ENCODE peak calls at places on chromosomes 4 and X, in four cellular contexts. A, J, W and N are unnamed samples.

GRCh38 chrX:50635811-50636365 is 165.3 kb upstream of the DGKK start:
- DNase-seq in J (no peak), A (no peak), W (no peak), N (no peak)

GRCh38 chrX:667360-667759 is 36.8 kb downstream of the SHOX start:
- DNase-seq in J (no peak), A (no peak), W (peak; percentile 42), N (no peak)

GRCh38 chr4:145614235-145614615 is 5.0 kb upstream of the MMAA start:
- DNase-seq in A (no peak), J (no peak), W (no peak), N (no peak)

GRCh38 chr4:164312671-164313070 is 441.3 kb upstream of the SMIM31 start:
- DNase-seq in A (no peak), J (no peak), W (no peak), N (no peak)

GRCh38 chr4:111781611-111782010 is 363.6 kb upstream of the FAM241A start:
- DNase-seq in J (peak; percentile 5), A (no peak), W (no peak), N (no peak)

GRCh38 chr4:8917868-8918783 is 46.5 kb upstream of the HMX1 start:
- DNase-seq in W (peak; percentile 41), A (peak; percentile 48), J (peak; percentile 23), N (peak; percentile 91)

GRCh38 chr4:74794341-74794801 is at the start of gene BTC:
- DNase-seq in W (peak; percentile 69), J (peak; percentile 30), A (peak; percentile 6), N (peak; percentile 53)

GRCh38 chr4:68375667-68376559 is 26.0 kb upstream of the YTHDC1 start:
- DNase-seq in W (peak; percentile 75), A (peak; percentile 30), J (peak; percentile 66), N (peak; percentile 39)

GRCh38 chr4:147347217-147347616 is 133.7 kb upstream of the EDNRA start:
- DNase-seq in W (no peak), J (no peak), A (no peak), N (no peak)

GRCh38 chr4:113888006-113888405 is 91.4 kb downstream of the ARSJ start:
- DNase-seq in W (no peak), J (no peak), A (no peak), N (no peak)

GRCh38 chr4:62548108-62548524 is 1348.0 kb downstream of the ADGRL3 start:
- DNase-seq in A (no peak), J (peak; percentile 2), W (peak; percentile 0), N (peak; percentile 61)

GRCh38 chr4:673349-674091 is 556 bp downstream of the ATP5ME start:
- DNase-seq in W (no peak), J (peak; percentile 46), A (peak; percentile 67), N (no peak)

GRCh38 chr4:163554870-163555465 is 60.5 kb downstream of the TMA16 start:
- DNase-seq in J (no peak), W (no peak), A (peak; percentile 19), N (no peak)

GRCh38 chr4:173013232-173013932 is 155.2 kb upstream of the GALNT7 start:
- DNase-seq in W (peak; percentile 27), A (peak; percentile 62), J (peak; percentile 21), N (peak; percentile 66)

GRCh38 chrX:18607966-18608365 is 63.9 kb downstream of the RS1 start:
- DNase-seq in J (no peak), W (no peak), A (no peak), N (no peak)

GRCh38 chr4:17654701-17655100 is 40.3 kb downstream of the MED28 start:
- DNase-seq in A (no peak), J (no peak), W (no peak), N (no peak)

GRCh38 chr4:86403575-86403974 is 43.7 kb upstream of the MAPK10 start:
- DNase-seq in W (no peak), A (no peak), J (no peak), N (no peak)

GRCh38 chr4:181911420-181911819 is 331.8 kb upstream of the TENM3 start:
- DNase-seq in A (no peak), J (no peak), W (no peak), N (no peak)

GRCh38 chrX:50469206-50469605 is 1.4 kb downstream of the DGKK start:
- DNase-seq in J (no peak), W (no peak), A (no peak), N (peak; percentile 27)

GRCh38 chr4:7052923-7053715 is 9.9 kb downstream of the TADA2B start:
- DNase-seq in W (no peak), A (no peak), J (no peak), N (no peak)

GRCh38 chrX:131441033-131441432 is 102.8 kb upstream of the OR13H1 start:
- DNase-seq in W (peak; percentile 76), A (no peak), J (peak; percentile 33), N (no peak)

GRCh38 chr4:182245041-182245440 is 1.8 kb downstream of the TENM3 start:
- DNase-seq in W (no peak), A (no peak), J (no peak), N (no peak)

GRCh38 chrX:45274576-45274975 is 73.9 kb upstream of the DIPK2B start:
- DNase-seq in W (no peak), A (no peak), J (no peak), N (no peak)

GRCh38 chrX:68696267-68696666 is 48.8 kb downstream of the STARD8 start:
- DNase-seq in W (no peak), J (no peak), A (peak; percentile 34), N (no peak)

GRCh38 chrX:10126834-10127233 is 29.9 kb upstream of the CLCN4 start:
- DNase-seq in J (no peak), A (no peak), W (no peak), N (no peak)

GRCh38 chrX:10124506-10125247 is 32.1 kb upstream of the CLCN4 start:
- DNase-seq in J (no peak), W (no peak), A (no peak), N (no peak)

GRCh38 chrX:10128386-10128785 is 28.4 kb upstream of the CLCN4 start:
- DNase-seq in W (no peak), J (no peak), A (no peak), N (no peak)

GRCh38 chrX:10125248-10125615 is 31.5 kb upstream of the CLCN4 start:
- DNase-seq in J (no peak), W (no peak), A (no peak), N (no peak)

DNA sequence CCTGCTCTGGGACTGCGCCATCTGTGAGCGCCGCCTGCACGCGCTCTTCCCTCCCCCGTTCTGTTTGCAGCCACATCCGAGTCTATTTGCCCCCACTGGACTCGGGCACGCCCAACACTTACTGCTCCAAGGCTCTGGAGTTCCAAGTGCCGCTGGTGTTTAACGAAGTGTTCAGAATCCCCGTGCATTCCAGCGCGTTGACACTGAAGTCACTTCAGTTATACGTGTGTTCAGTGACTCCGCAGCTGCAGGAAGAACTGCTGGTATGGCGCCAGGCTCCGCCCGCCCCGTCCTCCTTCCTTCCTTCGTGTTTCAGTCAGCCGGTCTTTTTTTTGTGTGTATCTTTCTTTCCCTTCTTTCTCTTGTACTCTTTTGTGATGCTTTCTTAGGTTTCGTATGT is 30.7 kb upstream of the CLCN4 start:
- DNase-seq in W (no peak), J (no peak), A (no peak), N (no peak)
- TF ChIP-seq HMGXB4 in W (no peak), J (no peak), A (no peak), N (no peak)

GRCh38 chr4:27278615-27279014 is 418.0 kb downstream of the STIM2 start:
- DNase-seq in W (no peak), J (peak; percentile 4), A (peak; percentile 28), N (peak; percentile 63)
- TF ChIP-seq HMGXB4 in W (no peak), J (no peak), A (no peak), N (no peak)

GRCh38 chr4:80340036-80340435 is 4.5 kb downstream of the CFAP299 start:
- DNase-seq in W (no peak), J (no peak), A (no peak), N (no peak)

GRCh38 chr4:80334568-80334967 is 962 bp upstream of the CFAP299 start:
- DNase-seq in J (no peak), W (no peak), A (no peak), N (no peak)

GRCh38 chr4:80335226-80335553 is 340 bp upstream of the CFAP299 start:
- DNase-seq in W (no peak), A (no peak), J (no peak), N (no peak)

GRCh38 chr4:80335554-80336358 is at the start of gene CFAP299:
- DNase-seq in J (peak; percentile 79), A (peak; percentile 96), W (peak; percentile 77), N (peak; percentile 92)

GRCh38 chr4:80336582-80336981 is 1.1 kb downstream of the CFAP299 start:
- DNase-seq in W (peak; percentile 26), J (peak; percentile 13), A (peak; percentile 78), N (peak; percentile 45)
- TF ChIP-seq HMGXB4 in W (no peak), J (no peak), A (no peak), N (no peak)

GRCh38 chr4:31918891-31919290 is 1198.7 kb downstream of the PCDH7 start:
- DNase-seq in W (no peak), A (no peak), J (no peak), N (no peak)
- TF ChIP-seq HMGXB4 in W (no peak), A (no peak), J (no peak), N (no peak)

DNA sequence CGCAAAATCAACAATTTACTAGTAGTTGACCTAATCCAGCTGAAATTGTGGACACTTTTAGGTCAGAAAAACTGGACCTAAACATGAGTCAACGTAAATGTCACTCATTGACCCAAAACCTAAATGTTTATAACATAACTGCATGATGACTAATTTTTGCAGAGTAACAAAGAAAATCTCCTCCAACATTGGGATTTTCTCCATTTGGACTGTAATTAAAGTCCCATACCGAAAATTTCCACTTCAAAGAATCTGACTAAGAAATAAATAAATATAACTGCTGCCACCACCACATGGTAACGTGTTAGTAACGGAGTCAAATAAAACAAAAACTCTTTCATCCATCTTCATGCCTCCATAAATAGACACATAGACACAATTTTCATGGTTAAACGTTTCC is 1.9 kb downstream of the ADGRA3 start:
- DNase-seq in J (peak; percentile 35), W (peak; percentile 5), A (no peak), N (no peak)
- TF ChIP-seq HMGXB4 in J (no peak), W (no peak), A (no peak), N (no peak)

GRCh38 chr4:61301285-61301684 is 101.2 kb downstream of the ADGRL3 start:
- DNase-seq in W (no peak), A (no peak), J (no peak), N (no peak)
- TF ChIP-seq HMGXB4 in W (no peak), A (no peak), J (no peak), N (no peak)

GRCh38 chrX:151929131-151929530 is 16.4 kb downstream of the MAGEA4 start:
- DNase-seq in W (no peak), J (no peak), A (no peak), N (no peak)
- TF ChIP-seq HMGXB4 in W (no peak), J (no peak), A (no peak), N (no peak)

GRCh38 chrX:41086627-41086932 is 1.3 kb downstream of the USP9X start:
- DNase-seq in A (peak; percentile 86), J (no peak), W (no peak), N (no peak)

GRCh38 chrX:41087219-41087618 is 2.0 kb downstream of the USP9X start:
- DNase-seq in A (no peak), J (no peak), W (no peak), N (no peak)

GRCh38 chrX:41092776-41093175 is 7.5 kb downstream of the USP9X start:
- DNase-seq in A (no peak), J (no peak), W (no peak), N (no peak)

GRCh38 chrX:41095174-41095573 is 9.9 kb downstream of the USP9X start:
- DNase-seq in W (no peak), A (no peak), J (no peak), N (no peak)

GRCh38 chrX:41090568-41091238 is 5.5 kb downstream of the USP9X start:
- DNase-seq in A (no peak), W (no peak), J (peak; percentile 37), N (no peak)
- TF ChIP-seq HMGXB4 in A (no peak), W (no peak), J (no peak), N (no peak)